ENCODE peak calls at places on chromosomes 13 and 19, in six cellular contexts. N, R, V, Q, D and O are unnamed samples.
A peak's percentile ranks its signal among the peaks of the same experiment; 100 is the strongest.

GRCh38 chr13:60617863-60618733 is 221.1 kb downstream of the TDRD3 start:
- DNase-seq in N (peak; percentile 21), R (no peak), V (no peak), Q (no peak), D (no peak), O (no peak)

GRCh38 chr19:10478903-10479384 is 24.2 kb downstream of the KEAP1 start:
- DNase-seq in N (peak; percentile 93), R (peak; percentile 79), V (peak; percentile 78), Q (no peak), D (peak; percentile 82), O (peak; percentile 73)

GRCh38 chr13:76992548-76993001 is 694 bp downstream of the CLN5 start:
- DNase-seq in N (peak; percentile 64), R (peak; percentile 52), V (peak; percentile 21), Q (no peak), D (no peak), O (no peak)

GRCh38 chr13:33634526-33635111 is 183.3 kb upstream of the RFC3 start:
- DNase-seq in N (no peak), R (no peak), V (no peak), Q (no peak), D (no peak), O (no peak)

GRCh38 chr13:76414320-76414719 is 471.9 kb downstream of the KCTD12 start:
- DNase-seq in N (no peak), R (no peak), V (no peak), Q (no peak), D (no peak), O (no peak)

GRCh38 chr13:109131698-109132257 is 502.4 kb downstream of the MYO16 start:
- DNase-seq in N (no peak), R (no peak), V (no peak), Q (no peak), D (no peak), O (no peak)

GRCh38 chr13:49652691-49653305 is 24.5 kb downstream of the ARL11 start:
- DNase-seq in N (peak; percentile 28), R (no peak), V (peak; percentile 45), Q (peak; percentile 60), D (no peak), O (no peak)

GRCh38 chr19:21084343-21084742 is 2.3 kb downstream of the ZNF714 start:
- DNase-seq in N (no peak), R (no peak), V (no peak), Q (no peak), D (no peak), O (no peak)

GRCh38 chr19:4775627-4776152 is 15.8 kb upstream of the FEM1A start:
- DNase-seq in N (no peak), R (no peak), V (no peak), Q (no peak), D (no peak), O (no peak)